ENCODE peak calls at places on chromosomes 13 and 19, in five cellular contexts. S, W, F, T and K are unnamed samples.

GRCh38 chr19:16040642-16041041 is 35.7 kb upstream of the TPM4 start:
- DNase-seq in S (peak), W (no peak), F (no peak), T (peak), K (no peak)

GRCh38 chr19:4233282-4233853 is 4.0 kb downstream of the EBI3 start:
- DNase-seq in S (peak), W (peak), F (no peak), T (peak), K (peak)

GRCh38 chr19:33473644-33474305 is 47.8 kb downstream of the PEPD start:
- DNase-seq in S (peak), W (no peak), F (no peak), T (no peak), K (no peak)

GRCh38 chr13:44048326-44048725 is 168.6 kb downstream of the LACC1 start:
- DNase-seq in S (no peak), W (no peak), F (no peak), T (peak), K (no peak)

GRCh38 chr13:48222358-48223015 is 10.5 kb upstream of the ITM2B start:
- DNase-seq in S (peak), W (no peak), F (no peak), T (peak), K (no peak)

GRCh38 chr19:19752760-19753403 is 20.0 kb upstream of the ZNF14 start:
- DNase-seq in S (no peak), W (no peak), F (no peak), T (no peak), K (no peak)

GRCh38 chr13:95391785-95392184 is 90.5 kb upstream of the ABCC4 start:
- DNase-seq in S (no peak), W (no peak), F (no peak), T (no peak), K (no peak)

GRCh38 chr19:42111384-42111783 is 20.9 kb downstream of the POU2F2 start:
- DNase-seq in S (peak), W (no peak), F (no peak), T (no peak), K (no peak)

GRCh38 chr19:58058428-58058827 is 654 bp upstream of the ZNF135 start:
- DNase-seq in S (no peak), W (no peak), F (no peak), T (no peak), K (no peak)

GRCh38 chr13:102960959-102961358 is 105.3 kb downstream of the SLC10A2 start:
- DNase-seq in S (no peak), W (no peak), F (no peak), T (no peak), K (no peak)

GRCh38 chr13:51221674-51222509 is at the start of gene FAM124A:
- DNase-seq in S (peak), W (peak), F (no peak), T (peak), K (peak)

GRCh38 chr13:43865892-43866291 is 13.6 kb downstream of the CCDC122 start:
- DNase-seq in S (peak), W (no peak), F (no peak), T (peak), K (peak)

GRCh38 chr19:2604747-2605329 is 97.7 kb downstream of the GNG7 start:
- DNase-seq in S (no peak), W (no peak), F (no peak), T (no peak), K (no peak)

GRCh38 chr19:47230122-47230920 is 678 bp downstream of the BBC3 start:
- DNase-seq in S (peak), W (peak), F (no peak), T (peak), K (no peak)

GRCh38 chr19:2415973-2416319 is 11.4 kb downstream of the TIMM13 start:
- DNase-seq in S (no peak), W (no peak), F (no peak), T (no peak), K (no peak)

GRCh38 chr19:5337886-5338595 is 2.6 kb downstream of the PTPRS start:
- DNase-seq in S (no peak), W (no peak), F (no peak), T (no peak), K (no peak)

GRCh38 chr19:19597809-19598306 is 20.6 kb downstream of the PBX4 start:
- DNase-seq in S (no peak), W (no peak), F (no peak), T (no peak), K (no peak)

GRCh38 chr19:57537953-57538547 is 10.9 kb downstream of the ZNF549 start:
- DNase-seq in S (no peak), W (no peak), F (no peak), T (peak), K (no peak)

GRCh38 chr13:37954191-37954590 is 84.6 kb upstream of the TRPC4 start:
- DNase-seq in S (no peak), W (no peak), F (no peak), T (no peak), K (peak)

GRCh38 chr13:30577381-30577780 is 40.3 kb upstream of the USPL1 start:
- DNase-seq in S (peak), W (no peak), F (no peak), T (peak), K (peak)

GRCh38 chr13:45582533-45583076 is 32.9 kb downstream of the ERICH6B start:
- DNase-seq in S (no peak), W (no peak), F (no peak), T (no peak), K (no peak)

GRCh38 chr19:54882758-54883157 is 8.7 kb downstream of the FCAR start:
- DNase-seq in S (no peak), W (peak), F (no peak), T (no peak), K (no peak)

GRCh38 chr19:10788146-10788545 is 47.9 kb downstream of the TMED1 start:
- DNase-seq in S (no peak), W (no peak), F (no peak), T (no peak), K (no peak)

GRCh38 chr19:10776900-10777650 is 58.9 kb downstream of the TMED1 start:
- DNase-seq in S (no peak), W (peak), F (no peak), T (no peak), K (no peak)

GRCh38 chr19:10784257-10784656 is 51.8 kb downstream of the TMED1 start:
- DNase-seq in S (no peak), W (no peak), F (no peak), T (no peak), K (no peak)

GRCh38 chr19:10780368-10780767 is 55.6 kb downstream of the TMED1 start:
- DNase-seq in S (peak), W (no peak), F (no peak), T (peak), K (no peak)

DNA sequence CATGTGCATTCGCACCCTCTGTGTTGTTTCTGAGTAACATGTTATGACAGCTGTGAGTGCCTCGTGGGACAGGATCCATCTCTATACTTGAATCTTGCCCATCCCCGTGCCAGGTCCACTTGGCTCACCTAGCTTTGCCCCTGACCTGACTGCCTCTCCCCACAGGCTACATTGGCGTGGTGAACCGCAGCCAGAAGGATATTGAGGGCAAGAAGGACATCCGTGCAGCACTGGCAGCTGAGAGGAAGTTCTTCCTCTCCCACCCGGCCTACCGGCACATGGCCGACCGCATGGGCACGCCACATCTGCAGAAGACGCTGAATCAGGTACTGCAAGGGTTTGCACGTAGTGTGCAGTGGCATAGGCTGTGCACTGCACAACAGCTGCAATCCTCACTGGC is 53.2 kb downstream of the TMED1 start:
- DNase-seq in S (no peak), W (no peak), F (no peak), T (no peak), K (no peak)
- H3K4me2 ChIP-seq in S (no peak), W (no peak), F (no peak), T (no peak), K (no peak)

GRCh38 chr13:98897706-98898105 is 80.2 kb downstream of the DOCK9 start:
- DNase-seq in S (no peak), W (no peak), F (no peak), T (no peak), K (no peak)
- TF ChIP-seq CTCF in S (no peak), W (no peak), F (no peak), T (no peak), K (no peak)

GRCh38 chr19:17872251-17873001 is 681 bp downstream of the SLC5A5 start:
- DNase-seq in S (no peak), W (no peak), F (no peak), T (no peak), K (no peak)
- H3K4me2 ChIP-seq in S (no peak), W (peak), F (peak), T (no peak), K (no peak)

DNA sequence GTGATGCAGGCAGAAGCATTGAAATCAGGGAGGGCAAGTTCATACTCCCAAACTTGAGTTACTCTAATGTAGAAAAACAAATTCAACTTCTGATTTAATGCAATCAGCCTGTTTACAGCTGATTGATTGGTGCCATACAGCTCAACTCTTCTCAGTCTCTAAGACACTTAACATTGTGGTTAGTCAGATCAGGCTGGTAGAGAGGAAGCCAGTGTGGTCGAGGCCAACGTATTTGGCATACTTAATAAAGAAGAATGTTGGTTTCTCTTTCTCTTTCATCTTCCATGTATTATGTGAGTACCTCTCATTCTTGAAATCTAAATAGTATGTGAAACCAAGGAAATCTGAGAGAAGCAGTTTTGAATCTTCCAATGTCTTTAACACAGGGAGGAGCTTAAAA is 255.0 kb upstream of the SLITRK1 start:
- DNase-seq in S (no peak), W (no peak), F (no peak), T (no peak), K (no peak)
- TF ChIP-seq CTCF in S (no peak), W (no peak), F (no peak), T (no peak), K (no peak)

GRCh38 chr19:35106898-35107540 is 8.6 kb upstream of the FXYD3 start:
- DNase-seq in S (no peak), W (no peak), F (no peak), T (no peak), K (no peak)
- H3K4me2 ChIP-seq in S (no peak), W (no peak), F (no peak), T (no peak), K (peak)